ENCODE peak calls at places on chromosomes 13 and 19, in four cellular contexts. H, I, M and V are unnamed samples.

GRCh38 chr19:1189419-1189818 is 15.4 kb upstream of the SBNO2 start:
- DNase-seq in H (no peak), I (no peak), M (no peak), V (no peak)

GRCh38 chr13:25453966-25454365 is 82.2 kb downstream of the ATP8A2 start:
- DNase-seq in H (no peak), I (no peak), M (no peak), V (no peak)

GRCh38 chr13:29548722-29549446 is 46.6 kb downstream of the SLC7A1 start:
- DNase-seq in H (peak; percentile 77), I (no peak), M (no peak), V (no peak)

GRCh38 chr13:99486996-99487395 is 14.3 kb upstream of the TM9SF2 start:
- DNase-seq in H (no peak), I (no peak), M (no peak), V (no peak)

GRCh38 chr19:43960411-43960810 is 9.4 kb downstream of the ZNF221 start:
- DNase-seq in H (no peak), I (no peak), M (no peak), V (no peak)

GRCh38 chr19:53190253-53190652 is 2.9 kb downstream of the ZNF665 start:
- DNase-seq in H (no peak), I (no peak), M (no peak), V (no peak)

GRCh38 chr13:22483276-22483675 is 697.5 kb upstream of the SGCG start:
- DNase-seq in H (no peak), I (no peak), M (no peak), V (no peak)

GRCh38 chr13:52845334-52845761 is 3.1 kb downstream of the PCDH8 start:
- DNase-seq in H (no peak), I (no peak), M (peak; percentile 61), V (no peak)

GRCh38 chr13:20997301-20998061 is 63.9 kb downstream of the LATS2 start:
- DNase-seq in H (no peak), I (no peak), M (peak; percentile 50), V (no peak)

GRCh38 chr19:44722131-44723121 is 23.5 kb downstream of the CEACAM16 start:
- DNase-seq in H (no peak), I (no peak), M (no peak), V (no peak)

GRCh38 chr19:31450696-31451095 is 101.5 kb upstream of the TSHZ3 start:
- DNase-seq in H (no peak), I (no peak), M (no peak), V (no peak)

GRCh38 chr19:30085394-30085793 is 143.4 kb downstream of the URI1 start:
- DNase-seq in H (no peak), I (no peak), M (peak; percentile 68), V (no peak)

GRCh38 chr13:26965976-26966375 is 205.4 kb upstream of the GPR12 start:
- DNase-seq in H (no peak), I (no peak), M (no peak), V (peak; percentile 81)

GRCh38 chr19:35395762-35396199 is 24.9 kb downstream of the GPR42 start:
- DNase-seq in H (no peak), I (no peak), M (peak; percentile 45), V (peak; percentile 43)

GRCh38 chr19:17448190-17448967 is at the start of gene TMEM221:
- DNase-seq in H (no peak), I (peak; percentile 53), M (peak; percentile 71), V (peak; percentile 47)

GRCh38 chr13:45861352-45861751 is 9.8 kb upstream of the SIAH3 start:
- DNase-seq in H (no peak), I (no peak), M (no peak), V (no peak)

GRCh38 chr19:821976-822773 is 420 bp upstream of the PLPPR3 start:
- DNase-seq in H (no peak), I (no peak), M (peak; percentile 71), V (no peak)

GRCh38 chr13:48233886-48234488 is 981 bp downstream of the ITM2B start:
- DNase-seq in H (peak; percentile 73), I (no peak), M (no peak), V (no peak)